ENCODE peak calls at places on chromosomes 16 and 17, in eight cellular contexts. One of them, this sample, is unnamed.

GRCh38 chr17:1485748-1486376 is 6.6 kb downstream of the MYO1C start:
- DNase-seq in heart left ventricle: peak; percentile 85
- DNase-seq in hepatocyte: peak; percentile 82
- DNase-seq in ascending aorta: no peak
- DNase-seq in IMR-90: peak; percentile 60
- DNase-seq in body of pancreas: peak; percentile 69
- DNase-seq in cardiac muscle cell: peak; percentile 69
- DNase-seq in upper lobe of right lung: peak; percentile 87
- DNase-seq in this sample: peak; percentile 38

GRCh38 chr17:10270258-10270657 is 71.9 kb upstream of the GAS7 start:
- DNase-seq in heart left ventricle: no peak
- DNase-seq in hepatocyte: no peak
- DNase-seq in ascending aorta: no peak
- DNase-seq in IMR-90: no peak
- DNase-seq in body of pancreas: no peak
- DNase-seq in cardiac muscle cell: no peak
- DNase-seq in upper lobe of right lung: no peak
- DNase-seq in this sample: no peak

GRCh38 chr16:22635801-22636200 is 125.1 kb downstream of the NPIPB5 start:
- DNase-seq in heart left ventricle: no peak
- DNase-seq in hepatocyte: no peak
- DNase-seq in ascending aorta: no peak
- DNase-seq in IMR-90: no peak
- DNase-seq in body of pancreas: no peak
- DNase-seq in cardiac muscle cell: no peak
- DNase-seq in upper lobe of right lung: no peak
- DNase-seq in this sample: no peak

GRCh38 chr17:55576237-55576998 is 65.2 kb upstream of the SMIM36 start:
- DNase-seq in heart left ventricle: no peak
- DNase-seq in hepatocyte: peak; percentile 18
- DNase-seq in ascending aorta: no peak
- DNase-seq in IMR-90: peak; percentile 75
- DNase-seq in body of pancreas: no peak
- DNase-seq in cardiac muscle cell: no peak
- DNase-seq in upper lobe of right lung: no peak
- DNase-seq in this sample: peak; percentile 75

GRCh38 chr16:17351471-17352045 is 119.2 kb downstream of the XYLT1 start:
- DNase-seq in heart left ventricle: no peak
- DNase-seq in hepatocyte: no peak
- DNase-seq in ascending aorta: no peak
- DNase-seq in IMR-90: no peak
- DNase-seq in body of pancreas: no peak
- DNase-seq in cardiac muscle cell: no peak
- DNase-seq in upper lobe of right lung: no peak
- DNase-seq in this sample: no peak

GRCh38 chr16:73427177-73427576 is 379.2 kb upstream of the ZFHX3 start:
- DNase-seq in heart left ventricle: no peak
- DNase-seq in hepatocyte: no peak
- DNase-seq in ascending aorta: no peak
- DNase-seq in IMR-90: no peak
- DNase-seq in body of pancreas: no peak
- DNase-seq in cardiac muscle cell: no peak
- DNase-seq in upper lobe of right lung: no peak
- DNase-seq in this sample: no peak

GRCh38 chr16:69432069-69432468 is 7.7 kb downstream of the CYB5B start:
- DNase-seq in heart left ventricle: no peak
- DNase-seq in hepatocyte: no peak
- DNase-seq in ascending aorta: no peak
- DNase-seq in IMR-90: no peak
- DNase-seq in body of pancreas: no peak
- DNase-seq in cardiac muscle cell: no peak
- DNase-seq in upper lobe of right lung: no peak
- DNase-seq in this sample: no peak

GRCh38 chr16:50228364-50228868 is 37.9 kb upstream of the ADCY7 start:
- DNase-seq in heart left ventricle: no peak
- DNase-seq in hepatocyte: no peak
- DNase-seq in ascending aorta: no peak
- DNase-seq in IMR-90: no peak
- DNase-seq in body of pancreas: no peak
- DNase-seq in cardiac muscle cell: no peak
- DNase-seq in upper lobe of right lung: no peak
- DNase-seq in this sample: no peak

GRCh38 chr16:23852794-23853562 is 17.2 kb downstream of the PRKCB start:
- DNase-seq in heart left ventricle: no peak
- DNase-seq in hepatocyte: no peak
- DNase-seq in ascending aorta: no peak
- DNase-seq in IMR-90: no peak
- DNase-seq in body of pancreas: no peak
- DNase-seq in cardiac muscle cell: no peak
- DNase-seq in upper lobe of right lung: no peak
- DNase-seq in this sample: no peak

GRCh38 chr17:42183741-42184711 is 1.2 kb downstream of the HCRT start:
- DNase-seq in heart left ventricle: peak; percentile 74
- DNase-seq in hepatocyte: peak; percentile 91
- DNase-seq in ascending aorta: no peak
- DNase-seq in IMR-90: peak; percentile 63
- DNase-seq in body of pancreas: peak; percentile 84
- DNase-seq in cardiac muscle cell: peak; percentile 88
- DNase-seq in upper lobe of right lung: peak; percentile 90
- DNase-seq in this sample: no peak

GRCh38 chr17:57555636-57556175 is 189.4 kb downstream of the CCDC182 start:
- DNase-seq in heart left ventricle: no peak
- DNase-seq in hepatocyte: no peak
- DNase-seq in ascending aorta: no peak
- DNase-seq in IMR-90: no peak
- DNase-seq in body of pancreas: no peak
- DNase-seq in cardiac muscle cell: no peak
- DNase-seq in upper lobe of right lung: no peak
- DNase-seq in this sample: no peak

GRCh38 chr16:49524578-49525315 is 151.1 kb downstream of the C16orf78 start:
- DNase-seq in heart left ventricle: no peak
- DNase-seq in hepatocyte: no peak
- DNase-seq in ascending aorta: no peak
- DNase-seq in IMR-90: no peak
- DNase-seq in body of pancreas: no peak
- DNase-seq in cardiac muscle cell: no peak
- DNase-seq in upper lobe of right lung: no peak
- DNase-seq in this sample: no peak

GRCh38 chr17:78375401-78376079 is 2.9 kb upstream of the PGS1 start:
- DNase-seq in heart left ventricle: no peak
- DNase-seq in hepatocyte: peak; percentile 76
- DNase-seq in ascending aorta: peak; percentile 35
- DNase-seq in IMR-90: peak; percentile 98
- DNase-seq in body of pancreas: no peak
- DNase-seq in cardiac muscle cell: no peak
- DNase-seq in upper lobe of right lung: peak; percentile 80
- DNase-seq in this sample: peak; percentile 96

GRCh38 chr17:50056961-50057330 is 1.0 kb downstream of the ITGA3 start:
- DNase-seq in heart left ventricle: no peak
- DNase-seq in hepatocyte: peak; percentile 58
- DNase-seq in ascending aorta: no peak
- DNase-seq in IMR-90: peak; percentile 64
- DNase-seq in body of pancreas: no peak
- DNase-seq in cardiac muscle cell: peak; percentile 35
- DNase-seq in upper lobe of right lung: no peak
- DNase-seq in this sample: no peak

GRCh38 chr17:1630662-1631061 is 2.0 kb upstream of the SLC43A2 start:
- DNase-seq in heart left ventricle: no peak
- DNase-seq in hepatocyte: peak; percentile 2
- DNase-seq in ascending aorta: no peak
- DNase-seq in IMR-90: no peak
- DNase-seq in body of pancreas: no peak
- DNase-seq in cardiac muscle cell: no peak
- DNase-seq in upper lobe of right lung: no peak
- DNase-seq in this sample: no peak

GRCh38 chr16:87895641-87896141 is 26.4 kb upstream of the SLC7A5 start:
- DNase-seq in heart left ventricle: no peak
- DNase-seq in hepatocyte: no peak
- DNase-seq in ascending aorta: no peak
- DNase-seq in IMR-90: peak; percentile 52
- DNase-seq in body of pancreas: no peak
- DNase-seq in cardiac muscle cell: no peak
- DNase-seq in upper lobe of right lung: no peak
- DNase-seq in this sample: no peak

GRCh38 chr16:76963614-76964315 is 227.2 kb upstream of the MON1B start:
- DNase-seq in heart left ventricle: no peak
- DNase-seq in hepatocyte: no peak
- DNase-seq in ascending aorta: no peak
- DNase-seq in IMR-90: no peak
- DNase-seq in body of pancreas: no peak
- DNase-seq in cardiac muscle cell: no peak
- DNase-seq in upper lobe of right lung: no peak
- DNase-seq in this sample: no peak

GRCh38 chr17:28124962-28125361 is 82.5 kb downstream of the NLK start:
- DNase-seq in heart left ventricle: no peak
- DNase-seq in hepatocyte: no peak
- DNase-seq in ascending aorta: no peak
- DNase-seq in IMR-90: no peak
- DNase-seq in body of pancreas: no peak
- DNase-seq in cardiac muscle cell: no peak
- DNase-seq in upper lobe of right lung: no peak
- DNase-seq in this sample: no peak
- TF ChIP-seq CTCF in heart left ventricle: no peak
- TF ChIP-seq CTCF in hepatocyte: no peak
- TF ChIP-seq CTCF in ascending aorta: no peak
- TF ChIP-seq CTCF in IMR-90: no peak
- TF ChIP-seq CTCF in body of pancreas: no peak
- TF ChIP-seq CTCF in cardiac muscle cell: no peak
- TF ChIP-seq CTCF in upper lobe of right lung: no peak
- TF ChIP-seq CTCF in this sample: no peak

GRCh38 chr17:38799501-38800236 is at the start of gene PIP4K2B:
- DNase-seq in heart left ventricle: peak; percentile 96
- DNase-seq in hepatocyte: peak; percentile 98
- DNase-seq in ascending aorta: peak; percentile 85
- DNase-seq in IMR-90: peak; percentile 98
- DNase-seq in body of pancreas: peak; percentile 98
- DNase-seq in cardiac muscle cell: peak; percentile 98
- DNase-seq in upper lobe of right lung: peak; percentile 98
- DNase-seq in this sample: peak; percentile 83

GRCh38 chr17:38796451-38796850 is 2.9 kb downstream of the PIP4K2B start:
- DNase-seq in heart left ventricle: no peak
- DNase-seq in hepatocyte: peak; percentile 34
- DNase-seq in ascending aorta: no peak
- DNase-seq in IMR-90: no peak
- DNase-seq in body of pancreas: no peak
- DNase-seq in cardiac muscle cell: no peak
- DNase-seq in upper lobe of right lung: no peak
- DNase-seq in this sample: no peak

GRCh38 chr17:38798614-38799500 is 499 bp downstream of the PIP4K2B start:
- DNase-seq in heart left ventricle: peak; percentile 58
- DNase-seq in hepatocyte: peak; percentile 58
- DNase-seq in ascending aorta: no peak
- DNase-seq in IMR-90: peak; percentile 35
- DNase-seq in body of pancreas: peak; percentile 48
- DNase-seq in cardiac muscle cell: no peak
- DNase-seq in upper lobe of right lung: no peak
- DNase-seq in this sample: no peak

GRCh38 chr17:38797091-38797490 is 2.3 kb downstream of the PIP4K2B start:
- DNase-seq in heart left ventricle: no peak
- DNase-seq in hepatocyte: no peak
- DNase-seq in ascending aorta: no peak
- DNase-seq in IMR-90: peak; percentile 55
- DNase-seq in body of pancreas: no peak
- DNase-seq in cardiac muscle cell: no peak
- DNase-seq in upper lobe of right lung: no peak
- DNase-seq in this sample: peak; percentile 77

GRCh38 chr17:38797828-38798227 is 1.5 kb downstream of the PIP4K2B start:
- DNase-seq in heart left ventricle: no peak
- DNase-seq in hepatocyte: no peak
- DNase-seq in ascending aorta: no peak
- DNase-seq in IMR-90: peak; percentile 18
- DNase-seq in body of pancreas: no peak
- DNase-seq in cardiac muscle cell: no peak
- DNase-seq in upper lobe of right lung: no peak
- DNase-seq in this sample: no peak
- H3K36me3 ChIP-seq in heart left ventricle: peaks cover 37% of the 10 kb centered on the region
- H3K36me3 ChIP-seq in hepatocyte: no peaks in the 10 kb centered on the region
- H3K36me3 ChIP-seq in ascending aorta: peaks cover 27% of the 10 kb centered on the region
- H3K36me3 ChIP-seq in IMR-90: peaks cover 21% of the 10 kb centered on the region
- H3K36me3 ChIP-seq in body of pancreas: peaks cover 5% of the 10 kb centered on the region
- H3K36me3 ChIP-seq in cardiac muscle cell: peaks cover 15% of the 10 kb centered on the region
- H3K36me3 ChIP-seq in upper lobe of right lung: peaks cover 20% of the 10 kb centered on the region
- H3K36me3 ChIP-seq in this sample: peaks cover 3% of the 10 kb centered on the region

GRCh38 chr16:3003582-3004270 is 9.0 kb upstream of the CLDN9 start:
- DNase-seq in heart left ventricle: peak; percentile 97
- DNase-seq in hepatocyte: peak; percentile 99
- DNase-seq in ascending aorta: peak; percentile 87
- DNase-seq in IMR-90: peak; percentile 98
- DNase-seq in body of pancreas: peak; percentile 99
- DNase-seq in cardiac muscle cell: peak; percentile 99
- DNase-seq in upper lobe of right lung: peak; percentile 98
- DNase-seq in this sample: peak; percentile 97
- TF ChIP-seq CTCF in heart left ventricle: peak; percentile 69
- TF ChIP-seq CTCF in hepatocyte: peak; percentile 65
- TF ChIP-seq CTCF in ascending aorta: peak; percentile 66
- TF ChIP-seq CTCF in IMR-90: peak; percentile 54
- TF ChIP-seq CTCF in body of pancreas: peak; percentile 76
- TF ChIP-seq CTCF in cardiac muscle cell: peak; percentile 42
- TF ChIP-seq CTCF in upper lobe of right lung: peak; percentile 56
- TF ChIP-seq CTCF in this sample: peak; percentile 68

GRCh38 chr16:57570301-57571070 is 28.0 kb downstream of the ADGRG5 start:
- DNase-seq in heart left ventricle: no peak
- DNase-seq in hepatocyte: no peak
- DNase-seq in ascending aorta: no peak
- DNase-seq in IMR-90: no peak
- DNase-seq in body of pancreas: no peak
- DNase-seq in cardiac muscle cell: no peak
- DNase-seq in upper lobe of right lung: no peak
- DNase-seq in this sample: no peak
- H3K36me3 ChIP-seq in heart left ventricle: no peaks in the 10 kb centered on the region
- H3K36me3 ChIP-seq in hepatocyte: no peaks in the 10 kb centered on the region
- H3K36me3 ChIP-seq in ascending aorta: no peaks in the 10 kb centered on the region
- H3K36me3 ChIP-seq in IMR-90: no peaks in the 10 kb centered on the region
- H3K36me3 ChIP-seq in body of pancreas: no peaks in the 10 kb centered on the region
- H3K36me3 ChIP-seq in cardiac muscle cell: no peaks in the 10 kb centered on the region
- H3K36me3 ChIP-seq in upper lobe of right lung: no peaks in the 10 kb centered on the region
- H3K36me3 ChIP-seq in this sample: no peaks in the 10 kb centered on the region

This sample was measured in bronchial epithelial cell.